ENCODE peak calls at places on chromosomes 5 and 9, in nine cellular contexts. E is mammary epithelial cell, U is GM13976, P is vagina, D is Peyer's patch, N is breast epithelium, W is cardiac fibroblast, T is upper lobe of right lung, B is fibroblast of mammary gland. M is an unnamed sample.

GRCh38 chr9:21047315-21047714 is 15.9 kb upstream of the HACD4 start:
- DNase-seq in E (no peak), U (no peak), P (no peak), D (no peak), N (no peak), W (no peak), T (no peak), B (no peak), M (no peak)

GRCh38 chr9:95057121-95057520 is 260.4 kb downstream of the FANCC start:
- DNase-seq in E (no peak), U (no peak), P (no peak), D (no peak), N (peak), W (no peak), T (no peak), B (no peak), M (no peak)

GRCh38 chr5:95859327-95860060 is 37.0 kb upstream of the GLRX start:
- DNase-seq in E (no peak), U (no peak), P (no peak), D (no peak), N (no peak), W (no peak), T (no peak), B (peak), M (peak)

GRCh38 chr5:114319821-114320220 is 42.0 kb upstream of the KCNN2 start:
- DNase-seq in E (no peak), U (no peak), P (no peak), D (no peak), N (no peak), W (peak), T (no peak), B (peak), M (no peak)

GRCh38 chr9:129139993-129140396 is 28.8 kb downstream of the PTPA start:
- DNase-seq in E (peak), U (peak), P (peak), D (peak), N (peak), W (peak), T (peak), B (peak), M (peak)

GRCh38 chr5:150469718-150470470 is 20.4 kb upstream of the RPS14 start:
- DNase-seq in E (peak), U (no peak), P (no peak), D (no peak), N (no peak), W (peak), T (no peak), B (peak), M (peak)

GRCh38 chr5:32331927-32332274 is 19.2 kb upstream of the MTMR12 start:
- DNase-seq in E (no peak), U (no peak), P (no peak), D (no peak), N (no peak), W (no peak), T (no peak), B (no peak), M (no peak)

GRCh38 chr5:141680751-141681201 is 1.3 kb downstream of the ARAP3 start:
- DNase-seq in E (peak), U (no peak), P (no peak), D (no peak), N (peak), W (peak), T (no peak), B (no peak), M (no peak)

GRCh38 chr9:114718801-114719221 is 36.8 kb upstream of the TEX48 start:
- DNase-seq in E (peak), U (no peak), P (no peak), D (no peak), N (no peak), W (no peak), T (no peak), B (no peak), M (no peak)

GRCh38 chr9:129176786-129177442 is 1.1 kb downstream of the IER5L start:
- DNase-seq in E (peak), U (no peak), P (no peak), D (peak), N (no peak), W (peak), T (peak), B (peak), M (no peak)

GRCh38 chr5:124816381-124816780 is 69.9 kb upstream of the ZNF608 start:
- DNase-seq in E (no peak), U (no peak), P (no peak), D (no peak), N (no peak), W (no peak), T (no peak), B (peak), M (no peak)

GRCh38 chr5:123819401-123819800 is 307.4 kb downstream of the CSNK1G3 start:
- DNase-seq in E (no peak), U (no peak), P (no peak), D (no peak), N (no peak), W (no peak), T (no peak), B (no peak), M (no peak)

GRCh38 chr5:191036-191948 is at the start of gene LRRC14B:
- DNase-seq in E (no peak), U (no peak), P (no peak), D (peak), N (no peak), W (no peak), T (peak), B (no peak), M (no peak)

GRCh38 chr5:69265931-69266330 is 31.2 kb downstream of the CDK7 start:
- DNase-seq in E (no peak), U (no peak), P (no peak), D (no peak), N (no peak), W (no peak), T (no peak), B (no peak), M (no peak)

GRCh38 chr5:160133071-160133917 is 14.0 kb upstream of the PWWP2A start:
- DNase-seq in E (no peak), U (no peak), P (no peak), D (peak), N (peak), W (peak), T (peak), B (peak), M (peak)

GRCh38 chr5:137072376-137073174 is 426.6 kb downstream of the SPOCK1 start:
- DNase-seq in E (no peak), U (no peak), P (no peak), D (no peak), N (no peak), W (peak), T (no peak), B (peak), M (no peak)

GRCh38 chr9:26856413-26857032 is 36.1 kb downstream of the CAAP1 start:
- DNase-seq in E (peak), U (peak), P (no peak), D (no peak), N (no peak), W (peak), T (no peak), B (peak), M (peak)

GRCh38 chr5:143445726-143446125 is 42.2 kb upstream of the NR3C1 start:
- DNase-seq in E (no peak), U (no peak), P (no peak), D (no peak), N (no peak), W (no peak), T (no peak), B (peak), M (no peak)

GRCh38 chr5:143449772-143450171 is 46.3 kb upstream of the NR3C1 start:
- DNase-seq in E (no peak), U (no peak), P (no peak), D (no peak), N (no peak), W (no peak), T (no peak), B (no peak), M (no peak)

GRCh38 chr5:143447983-143448382 is 44.5 kb upstream of the NR3C1 start:
- DNase-seq in E (no peak), U (no peak), P (no peak), D (no peak), N (no peak), W (no peak), T (no peak), B (no peak), M (no peak)

GRCh38 chr5:143446535-143447226 is 43.2 kb upstream of the NR3C1 start:
- DNase-seq in E (no peak), U (no peak), P (no peak), D (no peak), N (no peak), W (no peak), T (no peak), B (no peak), M (no peak)

GRCh38 chr5:143448518-143448917 is 45.0 kb upstream of the NR3C1 start:
- DNase-seq in E (no peak), U (no peak), P (no peak), D (no peak), N (no peak), W (no peak), T (no peak), B (no peak), M (no peak)
- TF ChIP-seq CTCF in E (no peak), U (no peak), P (no peak), D (no peak), N (no peak), W (no peak), T (no peak), B (no peak), M (no peak)

DNA sequence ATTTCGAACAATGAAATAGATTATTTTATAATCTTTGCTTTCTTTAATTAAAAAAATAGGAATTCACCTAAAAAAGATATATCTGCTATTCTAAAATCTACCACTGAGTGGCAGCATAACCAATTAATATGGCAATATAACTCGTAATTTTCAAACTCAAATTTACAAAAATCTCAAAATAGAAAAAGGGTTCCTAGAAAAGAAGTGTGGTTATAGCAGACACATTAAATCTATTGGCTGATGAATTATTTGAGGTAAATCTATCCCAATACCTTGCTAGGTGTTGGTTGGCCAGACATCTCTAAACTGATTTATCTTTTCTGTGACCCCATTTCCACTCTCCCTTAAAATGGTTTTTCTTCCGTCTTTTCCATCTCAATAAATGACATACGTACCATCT is 30.2 kb upstream of the NRG2 start:
- DNase-seq in E (no peak), U (peak), P (no peak), D (no peak), N (no peak), W (peak), T (no peak), B (peak), M (peak)
- TF ChIP-seq CTCF in E (peak), U (peak), P (peak), D (peak), N (peak), W (peak), T (peak), B (peak), M (no peak)

DNA sequence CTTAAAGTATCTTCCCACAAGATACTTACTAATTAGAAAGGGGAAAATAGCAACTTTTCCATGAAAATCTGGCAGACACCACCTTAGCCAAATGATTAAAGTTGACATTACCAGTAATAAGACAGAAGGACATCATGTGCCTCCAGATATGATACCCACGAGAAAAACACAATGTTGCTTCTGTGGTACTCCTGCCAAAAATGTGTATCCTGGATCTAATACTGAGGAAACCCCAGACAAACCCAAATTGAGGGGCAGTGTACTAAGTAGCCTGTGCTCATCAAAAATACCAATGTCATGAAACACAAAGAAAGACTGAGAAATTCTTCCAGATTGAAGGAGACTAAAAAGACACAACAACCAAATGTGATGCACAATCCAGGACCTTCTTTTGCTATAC is 85.3 kb downstream of the TTLL11 start:
- DNase-seq in E (no peak), U (no peak), P (no peak), D (no peak), N (no peak), W (no peak), T (no peak), B (no peak), M (no peak)
- TF ChIP-seq CTCF in E (no peak), U (no peak), P (no peak), D (no peak), N (no peak), W (no peak), T (no peak), B (no peak), M (no peak)

DNA sequence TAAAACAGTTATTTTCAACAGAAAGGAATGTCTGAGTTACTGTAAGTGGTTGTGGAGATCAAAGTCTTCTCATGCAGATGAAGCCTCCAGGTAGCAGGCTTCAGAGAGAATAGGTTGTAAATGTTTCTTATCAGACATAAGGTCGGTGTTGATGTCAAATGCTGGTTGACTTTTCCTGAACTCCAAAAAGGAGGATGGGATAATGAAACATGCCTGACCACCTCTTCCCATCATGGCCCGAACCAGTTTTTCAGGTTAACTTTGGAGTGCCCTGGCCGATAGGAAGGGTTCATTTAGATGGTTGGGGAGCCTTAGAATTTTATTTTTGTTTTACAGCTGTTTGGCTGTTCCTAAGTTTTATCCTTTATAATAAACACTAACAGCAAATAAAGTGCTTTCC is 478.4 kb downstream of the ACTL7B start:
- DNase-seq in E (no peak), U (no peak), P (no peak), D (no peak), N (no peak), W (no peak), T (no peak), B (no peak), M (no peak)
- TF ChIP-seq CTCF in E (no peak), U (no peak), P (no peak), D (no peak), N (no peak), W (no peak), T (no peak), B (no peak), M (no peak)

GRCh38 chr9:82466616-82467251 is 478.2 kb downstream of the SPATA31D1 start:
- DNase-seq in E (no peak), U (no peak), P (no peak), D (no peak), N (no peak), W (peak), T (no peak), B (peak), M (peak)
- TF ChIP-seq CTCF in E (no peak), U (no peak), P (no peak), D (no peak), N (no peak), W (peak), T (no peak), B (peak), M (peak)

GRCh38 chr5:107570805-107571531 is 99.8 kb downstream of the EFNA5 start:
- DNase-seq in E (peak), U (peak), P (no peak), D (peak), N (no peak), W (no peak), T (no peak), B (no peak), M (no peak)
- TF ChIP-seq CTCF in E (peak), U (no peak), P (no peak), D (no peak), N (no peak), W (no peak), T (no peak), B (no peak), M (no peak)

GRCh38 chr5:100790170-100790665 is 112.9 kb downstream of the ST8SIA4 start:
- DNase-seq in E (no peak), U (no peak), P (no peak), D (no peak), N (no peak), W (no peak), T (no peak), B (no peak), M (no peak)
- TF ChIP-seq CTCF in E (no peak), U (no peak), P (no peak), D (no peak), N (no peak), W (peak), T (peak), B (no peak), M (no peak)

M was measured in astrocyte of the cerebellum.